ENCODE peak calls at places on chromosomes 13 and 19, in four cellular contexts. M is A549, L is K562, F is HepG2. W is an unnamed sample.

GRCh38 chr19:44554641-44555246 is 25.3 kb upstream of the CEACAM20 start:
- DNase-seq in F (no peak), M (no peak), L (no peak), W (no peak)

GRCh38 chr19:49949735-49950589 is 11.0 kb downstream of the SIGLEC11 start:
- DNase-seq in L (no peak), F (no peak), M (no peak), W (no peak)

GRCh38 chr19:46606681-46607440 is 5.7 kb downstream of the CALM3 start:
- DNase-seq in L (no peak), M (no peak), F (no peak), W (peak)

GRCh38 chr13:95524270-95524901 is 28.1 kb upstream of the CLDN10 start:
- DNase-seq in F (no peak), M (no peak), L (no peak), W (no peak)

GRCh38 chr19:35657904-35658700 is 8.2 kb upstream of the UPK1A start:
- DNase-seq in F (no peak), L (no peak), M (peak), W (no peak)

GRCh38 chr19:6777434-6777833 is 4.9 kb downstream of the VAV1 start:
- DNase-seq in L (no peak), M (no peak), F (no peak), W (no peak)

GRCh38 chr13:50636007-50636704 is 207.3 kb downstream of the DLEU7 start:
- DNase-seq in F (no peak), L (peak), M (no peak), W (peak)

GRCh38 chr13:111043575-111043982 is 71.5 kb upstream of the ARHGEF7 start:
- DNase-seq in F (no peak), L (peak), M (no peak), W (no peak)

GRCh38 chr13:113245858-113246791 is 36.7 kb downstream of the CUL4A start:
- DNase-seq in L (peak), M (no peak), F (peak), W (no peak)

GRCh38 chr19:55544776-55545439 is 435 bp downstream of the SBK3 start:
- DNase-seq in F (peak), L (peak), M (no peak), W (no peak)

GRCh38 chr19:570315-570714 is 2.1 kb upstream of the BSG start:
- DNase-seq in L (peak), M (no peak), F (no peak), W (no peak)

GRCh38 chr19:51066393-51066792 is 1.5 kb upstream of the KLK13 start:
- DNase-seq in M (no peak), F (no peak), L (no peak), W (no peak)
- TF ChIP-seq JUN in M (no peak), F (no peak), L (no peak), W (no peak)

GRCh38 chr19:13764821-13765394 is 586 bp downstream of the MRI1 start:
- DNase-seq in F (no peak), L (peak), M (no peak), W (peak)

GRCh38 chr19:13764101-13764807 is at the start of gene MRI1:
- DNase-seq in F (peak), L (peak), M (peak), W (peak)

GRCh38 chr19:13763300-13763699 is 1.0 kb upstream of the MRI1 start:
- DNase-seq in F (no peak), L (no peak), M (no peak), W (no peak)

GRCh38 chr19:13766095-13766481 is 1.8 kb downstream of the MRI1 start:
- DNase-seq in M (no peak), F (no peak), L (no peak), W (no peak)

DNA sequence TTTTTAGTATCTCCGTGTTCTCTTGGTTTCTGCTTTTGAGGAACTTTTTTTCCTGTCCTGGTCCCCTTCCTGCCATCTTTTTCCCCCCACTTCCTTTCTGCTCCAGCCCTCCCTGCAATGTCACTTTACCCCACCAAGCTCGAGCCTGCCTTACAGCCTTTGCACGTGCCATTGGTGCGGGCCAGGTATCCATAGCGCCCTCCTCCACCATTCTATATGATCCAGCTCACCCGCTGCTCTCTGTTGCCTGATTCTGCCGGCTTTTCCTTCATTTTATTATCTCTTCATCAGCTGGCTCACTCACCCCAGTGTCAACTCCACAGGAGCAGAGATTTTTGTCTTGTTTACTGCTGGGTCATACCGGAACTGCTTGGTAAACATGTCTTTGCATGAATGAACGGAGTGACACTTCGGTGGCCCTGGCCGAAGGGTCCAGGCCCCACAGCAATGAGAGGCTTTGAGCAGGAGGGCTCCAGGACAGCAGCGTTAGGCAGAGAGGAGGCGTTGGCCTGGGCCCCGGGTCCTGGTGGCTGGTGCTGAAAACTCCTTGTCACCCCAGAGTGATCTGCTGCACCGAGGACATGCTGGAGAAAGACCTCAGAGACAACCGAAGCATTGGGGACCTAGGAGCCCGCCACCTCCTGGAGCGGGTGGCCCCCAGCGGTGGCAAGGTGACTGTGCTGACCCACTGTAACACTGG is 1.2 kb downstream of the MRI1 start:
- DNase-seq in M (no peak), L (no peak), F (peak), W (no peak)
- TF ChIP-seq ESRRA in M (no peak), L (no peak), F (no peak), W (no peak)

GRCh38 chr13:100434010-100434763 is 154.4 kb downstream of the GGACT start:
- DNase-seq in L (no peak), M (no peak), F (peak), W (no peak)
- TF ChIP-seq JUN in L (no peak), M (no peak), F (no peak), W (no peak)

GRCh38 chr13:60274664-60275063 is 110.9 kb upstream of the DIAPH3 start:
- DNase-seq in M (no peak), L (no peak), F (no peak), W (no peak)
- TF ChIP-seq ESRRA in M (no peak), L (no peak), F (no peak), W (no peak)